ENCODE peak calls at places on chromosomes 11 and 22, in nine cellular contexts. J is left lung, P is nephron progenitor cell, F is KBM-7, S is GM23248, R is kidney, Q is HS-5, U is occipital lobe, E is T-cell. Z is an unnamed sample.

GRCh38 chr11:118918128-118918685 is 7.5 kb downstream of the BCL9L start:
- DNase-seq in J (peak), P (peak), F (no peak), S (peak), R (peak), Q (no peak), U (no peak), E (peak), Z (peak)

GRCh38 chr11:86940122-86940777 is 14.9 kb downstream of the FZD4 start:
- DNase-seq in J (no peak), P (peak), F (no peak), S (peak), R (no peak), Q (no peak), U (no peak), E (no peak), Z (peak)

GRCh38 chr22:41009222-41009948 is 58.2 kb downstream of the RBX1 start:
- DNase-seq in J (peak), P (no peak), F (peak), S (peak), R (no peak), Q (no peak), U (no peak), E (no peak), Z (no peak)

GRCh38 chr22:25039255-25039654 is 86.7 kb downstream of the KIAA1671 start:
- DNase-seq in J (no peak), P (peak), F (no peak), S (no peak), R (no peak), Q (no peak), U (no peak), E (no peak), Z (no peak)

GRCh38 chr22:23122216-23122957 is 19.4 kb downstream of the RSPH14 start:
- DNase-seq in J (peak), P (no peak), F (no peak), S (no peak), R (no peak), Q (no peak), U (no peak), E (no peak), Z (no peak)

GRCh38 chr11:18878211-18878610 is 61.0 kb downstream of the MRGPRX1 start:
- DNase-seq in J (no peak), P (no peak), F (no peak), S (no peak), R (no peak), Q (no peak), U (no peak), E (no peak), Z (no peak)

GRCh38 chr11:2671748-2672147 is 28.0 kb downstream of the KCNQ1OT1 start:
- DNase-seq in J (no peak), P (no peak), F (no peak), S (no peak), R (peak), Q (no peak), U (no peak), E (no peak), Z (peak)

GRCh38 chr11:78753297-78753696 is 178.6 kb upstream of the NARS2 start:
- DNase-seq in J (no peak), P (no peak), F (no peak), S (no peak), R (no peak), Q (no peak), U (no peak), E (no peak), Z (no peak)

GRCh38 chr22:35537252-35537651 is 3.4 kb upstream of the RASD2 start:
- DNase-seq in J (no peak), P (no peak), F (peak), S (no peak), R (no peak), Q (no peak), U (no peak), E (no peak), Z (no peak)

GRCh38 chr11:92393218-92393617 is 168.6 kb downstream of the FAT3 start:
- DNase-seq in J (no peak), P (no peak), F (no peak), S (no peak), R (no peak), Q (no peak), U (peak), E (no peak), Z (no peak)

GRCh38 chr11:30758012-30758411 is 171.9 kb upstream of the MPPED2 start:
- DNase-seq in J (no peak), P (no peak), F (peak), S (peak), R (no peak), Q (no peak), U (no peak), E (no peak), Z (no peak)

GRCh38 chr11:14506532-14506931 is 6.9 kb upstream of the COPB1 start:
- DNase-seq in J (no peak), P (no peak), F (no peak), S (peak), R (no peak), Q (no peak), U (no peak), E (no peak), Z (no peak)

GRCh38 chr11:68441466-68442230 is 18.9 kb upstream of the PPP6R3 start:
- DNase-seq in J (peak), P (no peak), F (no peak), S (peak), R (no peak), Q (no peak), U (no peak), E (no peak), Z (no peak)

GRCh38 chr11:122268601-122269130 is 152.7 kb upstream of the BLID start:
- DNase-seq in J (no peak), P (no peak), F (no peak), S (no peak), R (no peak), Q (no peak), U (no peak), E (no peak), Z (no peak)

GRCh38 chr11:32858731-32859130 is 29.0 kb downstream of the PRRG4 start:
- DNase-seq in J (no peak), P (no peak), F (no peak), S (no peak), R (no peak), Q (no peak), U (no peak), E (no peak), Z (no peak)

GRCh38 chr11:116112031-116112935 is 608.1 kb upstream of the CADM1 start:
- DNase-seq in J (no peak), P (no peak), F (no peak), S (no peak), R (no peak), Q (no peak), U (no peak), E (no peak), Z (no peak)

GRCh38 chr22:47647720-47648119 is 885.3 kb downstream of the TBC1D22A start:
- DNase-seq in J (no peak), P (no peak), F (no peak), S (no peak), R (no peak), Q (no peak), U (no peak), E (no peak), Z (no peak)